ENCODE peak calls at places on chromosome 13, in seven cellular contexts. P is uterus; K is CD8-positive, alpha-beta memory T cell; N is psoas muscle; A is endodermal cell; T is neuronal stem cell; Z is A673. O is an unnamed sample.

GRCh38 chr13:112205990-112206389 is 139.0 kb downstream of the SOX1 start:
- DNase-seq in K (no peak), A (no peak), Z (no peak), P (no peak), T (no peak), N (no peak), O (no peak)

GRCh38 chr13:112876305-112877000 is 92.6 kb upstream of the MCF2L start:
- DNase-seq in Z (no peak), K (no peak), P (no peak), N (no peak), A (peak), T (no peak), O (no peak)

GRCh38 chr13:41645313-41645712 is 188.0 kb downstream of the RGCC start:
- DNase-seq in K (no peak), T (no peak), N (peak), P (peak), Z (no peak), A (no peak), O (no peak)

GRCh38 chr13:65653548-65654078 is 1576.5 kb downstream of the PCDH9 start:
- DNase-seq in A (no peak), Z (no peak), T (no peak), P (no peak), N (no peak), K (no peak), O (no peak)

GRCh38 chr13:43448605-43449004 is 338.2 kb downstream of the ENOX1 start:
- DNase-seq in A (no peak), Z (no peak), N (no peak), T (no peak), K (no peak), P (no peak), O (peak)

GRCh38 chr13:30257433-30258099 is 49.8 kb downstream of the KATNAL1 start:
- DNase-seq in K (no peak), N (no peak), P (no peak), T (peak), Z (no peak), A (peak), O (no peak)

GRCh38 chr13:110193491-110193890 is 113.5 kb downstream of the COL4A1 start:
- DNase-seq in T (no peak), K (no peak), Z (no peak), N (no peak), A (no peak), P (no peak), O (no peak)

GRCh38 chr13:70324519-70324918 is 216.3 kb upstream of the KLHL1 start:
- DNase-seq in P (no peak), Z (no peak), K (no peak), N (no peak), T (no peak), A (no peak), O (no peak)

GRCh38 chr13:89514534-89515312 is 1832.8 kb upstream of the MIR17HG start:
- DNase-seq in T (peak), P (no peak), A (peak), K (no peak), Z (peak), N (no peak), O (no peak)

GRCh38 chr13:52162279-52163101 is 3.1 kb upstream of the NEK3 start:
- DNase-seq in N (no peak), A (no peak), Z (no peak), P (no peak), K (no peak), T (peak), O (no peak)

GRCh38 chr13:36192166-36192565 is 22.2 kb downstream of the SOHLH2 start:
- DNase-seq in T (no peak), P (no peak), Z (no peak), K (no peak), A (no peak), N (no peak), O (no peak)

GRCh38 chr13:26698392-26699196 is 62.0 kb downstream of the GPR12 start:
- DNase-seq in A (peak), K (peak), N (peak), P (peak), Z (peak), T (peak), O (peak)

GRCh38 chr13:114017966-114018365 is 44.1 kb upstream of the C13orf46 start:
- DNase-seq in K (no peak), P (no peak), T (no peak), Z (no peak), N (peak), A (no peak), O (no peak)

GRCh38 chr13:74346960-74347359 is 212.8 kb upstream of the KLF12 start:
- DNase-seq in Z (no peak), T (peak), P (no peak), A (peak), K (no peak), N (no peak), O (no peak)

GRCh38 chr13:22451345-22451744 is 729.4 kb upstream of the SGCG start:
- DNase-seq in T (peak), A (no peak), Z (no peak), K (no peak), N (no peak), P (no peak), O (no peak)

GRCh38 chr13:101915333-101915732 is 462.9 kb downstream of the ITGBL1 start:
- DNase-seq in A (no peak), K (no peak), T (no peak), Z (no peak), N (no peak), P (no peak), O (no peak)

GRCh38 chr13:44474122-44474910 is 100.7 kb downstream of the SERP2 start:
- DNase-seq in A (no peak), Z (peak), K (no peak), P (no peak), N (no peak), T (no peak), O (no peak)

GRCh38 chr13:29858231-29858630 is 7.8 kb upstream of the UBL3 start:
- DNase-seq in K (no peak), P (no peak), T (no peak), A (no peak), Z (no peak), N (no peak), O (no peak)

GRCh38 chr13:59677966-59678814 is 485.5 kb downstream of the DIAPH3 start:
- DNase-seq in P (no peak), K (no peak), N (no peak), Z (peak), T (peak), A (no peak), O (no peak)

GRCh38 chr13:75825599-75825998 is 189.5 kb downstream of the LMO7 start:
- DNase-seq in T (no peak), P (no peak), A (no peak), Z (no peak), N (no peak), K (no peak), O (no peak)

GRCh38 chr13:110455941-110456340 is 105.6 kb downstream of the RAB20 start:
- DNase-seq in P (peak), A (peak), T (peak), N (peak), K (peak), Z (peak), O (peak)

GRCh38 chr13:44259045-44260042 is 114.3 kb upstream of the SERP2 start:
- DNase-seq in Z (no peak), T (no peak), P (no peak), N (peak), K (peak), A (no peak), O (peak)

GRCh38 chr13:36129539-36129938 is 1.6 kb downstream of the DCLK1 start:
- DNase-seq in N (no peak), T (no peak), A (no peak), P (no peak), Z (no peak), K (no peak), O (no peak)

GRCh38 chr13:23579886-23580706 is 9.9 kb downstream of the TNFRSF19 start:
- DNase-seq in A (no peak), N (no peak), P (no peak), Z (no peak), T (no peak), K (no peak), O (no peak)

GRCh38 chr13:23583491-23583890 is 13.3 kb downstream of the TNFRSF19 start:
- DNase-seq in P (no peak), A (no peak), N (no peak), T (no peak), K (no peak), Z (no peak), O (no peak)

GRCh38 chr13:23575632-23576031 is 5.4 kb downstream of the TNFRSF19 start:
- DNase-seq in T (no peak), K (no peak), A (no peak), Z (no peak), P (no peak), N (no peak), O (no peak)

GRCh38 chr13:23578411-23579071 is 8.3 kb downstream of the TNFRSF19 start:
- DNase-seq in T (no peak), A (peak), N (peak), K (peak), Z (peak), P (peak), O (peak)

DNA sequence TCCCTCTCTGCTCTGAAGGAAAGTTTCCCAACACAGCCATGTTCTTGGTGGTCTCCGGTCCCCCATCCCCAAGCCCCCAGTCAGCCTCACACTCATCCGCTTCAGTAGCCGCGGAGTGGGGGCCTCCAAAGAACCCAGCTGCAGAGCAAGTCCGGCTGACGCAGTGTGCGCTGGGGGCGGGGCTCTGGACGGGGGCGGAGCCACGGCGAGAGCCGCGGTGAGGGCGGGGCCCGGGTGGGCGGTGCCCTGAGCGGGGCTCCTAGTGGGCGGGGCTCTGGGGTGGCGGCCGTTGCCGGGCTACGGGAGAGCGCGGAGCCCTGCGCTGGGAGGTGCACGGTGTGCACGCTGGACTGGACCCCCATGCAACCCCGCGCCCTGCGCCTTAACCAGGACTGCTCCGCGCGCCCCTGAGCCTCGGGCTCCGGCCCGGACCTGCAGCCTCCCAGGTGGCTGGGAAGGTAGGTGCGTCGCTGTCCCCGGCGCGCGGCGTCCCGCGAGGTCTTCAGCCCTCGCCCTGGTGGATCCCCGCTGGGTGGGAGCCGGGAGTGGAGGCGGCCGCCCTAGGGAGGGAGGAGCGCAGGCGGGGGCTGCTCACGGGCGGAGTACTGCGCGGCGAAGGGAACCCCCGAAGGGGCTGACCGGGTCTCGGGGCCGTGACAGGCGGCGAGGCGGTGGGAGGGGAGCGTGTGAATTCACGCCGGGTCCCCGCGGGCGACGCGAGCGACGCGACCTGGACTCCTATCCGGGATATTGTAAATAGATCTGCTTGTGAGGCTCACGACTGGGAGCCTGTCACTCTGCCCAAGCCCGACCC is 9.1 kb downstream of the TNFRSF19 start:
- DNase-seq in A (peak), K (peak), P (peak), T (peak), Z (peak), N (peak), O (peak)
- H3K4me3 ChIP-seq in A (peak), K (peak), P (peak), T (peak), Z (peak), N (peak), O (peak)

DNA sequence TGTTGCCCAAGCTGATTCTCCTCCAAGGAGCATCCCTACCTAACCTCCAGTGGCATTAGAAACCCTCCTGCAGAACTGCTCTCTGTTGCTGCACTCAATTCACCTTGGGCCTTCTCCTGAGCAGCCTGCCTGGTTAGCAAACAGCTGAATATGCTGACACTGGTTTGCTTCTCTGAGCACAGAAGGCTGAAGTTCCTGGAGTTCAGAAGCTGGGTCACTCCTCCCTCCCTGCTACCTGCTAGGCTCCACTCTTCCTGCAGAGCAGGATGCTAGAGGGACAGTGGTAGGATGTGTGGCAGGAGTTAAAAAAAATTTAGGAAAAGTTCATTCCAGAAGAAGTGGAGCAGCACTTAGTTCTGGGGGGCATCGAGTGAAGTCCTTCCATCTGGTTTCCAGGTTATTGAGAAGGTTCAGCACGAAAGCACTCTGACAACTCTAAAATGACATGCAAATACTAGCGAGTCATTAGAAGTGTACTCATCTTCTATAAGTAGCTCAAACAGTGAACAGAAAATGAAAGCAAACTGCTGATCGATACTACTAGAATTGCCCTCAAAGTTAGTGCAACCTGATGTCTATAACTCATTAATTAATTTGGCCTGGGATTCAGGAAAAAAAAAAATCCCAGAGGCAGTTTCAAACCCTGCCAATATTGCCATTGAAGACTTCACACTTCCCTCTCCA is 293.7 kb downstream of the POU4F1 start:
- DNase-seq in T (no peak), Z (no peak), N (no peak), P (no peak), A (no peak), K (no peak), O (no peak)
- H3K27ac ChIP-seq in T (no peak), Z (no peak), N (no peak), P (no peak), A (no peak), K (no peak), O (no peak)

DNA sequence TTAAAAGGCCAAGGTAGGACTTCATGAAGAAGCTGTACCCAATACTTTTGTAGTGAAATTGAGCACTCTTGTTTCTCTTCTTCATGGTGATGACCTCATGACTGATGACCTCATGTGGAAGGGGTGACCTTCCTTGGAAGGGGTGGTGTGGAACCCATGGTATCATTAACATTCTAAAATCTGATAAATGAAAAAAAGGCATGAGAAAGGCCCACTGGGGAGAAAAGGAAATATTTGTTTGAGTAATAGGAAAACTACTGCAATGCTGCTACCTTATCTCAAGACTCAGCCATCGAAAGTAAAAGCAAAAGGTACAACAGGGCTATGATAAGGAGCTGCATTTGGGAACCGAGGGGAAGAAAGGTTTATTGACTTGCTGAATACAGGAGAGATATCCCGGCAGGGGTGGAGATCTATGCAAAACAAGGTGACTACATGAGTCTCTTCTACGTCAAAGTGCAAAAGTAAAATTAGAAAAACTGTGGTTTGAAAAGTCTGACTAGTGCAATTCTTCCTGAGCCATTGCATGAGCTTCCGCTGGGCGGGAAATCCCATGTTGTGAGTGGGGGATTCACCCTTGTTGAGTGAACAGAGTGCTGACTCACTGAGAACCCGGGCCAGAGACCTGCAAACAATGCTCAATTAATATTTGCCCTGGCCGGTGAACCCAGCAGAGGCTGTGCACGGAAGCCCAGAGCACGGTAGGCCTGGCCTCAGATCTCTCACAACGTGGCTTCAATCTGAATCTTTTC is 138.9 kb upstream of the RFC3 start:
- DNase-seq in P (peak), A (no peak), N (peak), T (no peak), Z (no peak), K (peak), O (peak)
- H3K4me3 ChIP-seq in P (no peak), A (no peak), N (no peak), T (no peak), Z (no peak), K (peak), O (no peak)

GRCh38 chr13:97140611-97141010 is 81.5 kb upstream of the MBNL2 start:
- DNase-seq in N (no peak), A (no peak), P (no peak), Z (no peak), K (no peak), T (no peak), O (no peak)
- H3K27ac ChIP-seq in N (no peak), A (no peak), P (no peak), Z (no peak), K (no peak), T (no peak), O (no peak)

GRCh38 chr13:19863323-19864017 is at the start of gene ZMYM5:
- DNase-seq in N (peak), K (peak), Z (peak), A (peak), P (peak), T (peak), O (peak)

GRCh38 chr13:19862511-19863313 is 737 bp downstream of the ZMYM5 start:
- DNase-seq in A (peak), Z (peak), N (peak), P (peak), T (peak), K (peak), O (peak)

GRCh38 chr13:19861762-19862161 is 1.7 kb downstream of the ZMYM5 start:
- DNase-seq in N (no peak), A (no peak), K (no peak), T (no peak), Z (no peak), P (no peak), O (no peak)

GRCh38 chr13:19864018-19864338 is 529 bp upstream of the ZMYM5 start:
- DNase-seq in Z (no peak), N (peak), T (peak), A (no peak), P (peak), K (peak), O (peak)

GRCh38 chr13:19860884-19861655 is 2.4 kb downstream of the ZMYM5 start:
- DNase-seq in Z (peak), A (peak), N (no peak), K (no peak), T (peak), P (no peak), O (no peak)
- H3K4me3 ChIP-seq in Z (peak), A (peak), N (peak), K (peak), T (peak), P (no peak), O (peak)

GRCh38 chr13:23488442-23488841 is 54.9 kb upstream of the SACS start:
- DNase-seq in T (no peak), N (no peak), P (no peak), Z (no peak), K (peak), A (no peak), O (no peak)
- H3K27ac ChIP-seq in T (no peak), N (peak), P (no peak), Z (no peak), K (no peak), A (no peak), O (no peak)

GRCh38 chr13:105327727-105328126 is 1207.7 kb downstream of the EFNB2 start:
- DNase-seq in Z (no peak), T (no peak), P (no peak), N (no peak), A (no peak), K (no peak), O (no peak)
- H3K4me3 ChIP-seq in Z (no peak), T (no peak), P (no peak), N (no peak), A (no peak), K (no peak), O (no peak)

GRCh38 chr13:24038846-24039330 is 121.6 kb upstream of the SPATA13 start:
- DNase-seq in Z (no peak), A (no peak), P (no peak), N (no peak), K (no peak), T (no peak), O (no peak)
- H3K27ac ChIP-seq in Z (no peak), A (peak), P (peak), N (no peak), K (no peak), T (peak), O (peak)

DNA sequence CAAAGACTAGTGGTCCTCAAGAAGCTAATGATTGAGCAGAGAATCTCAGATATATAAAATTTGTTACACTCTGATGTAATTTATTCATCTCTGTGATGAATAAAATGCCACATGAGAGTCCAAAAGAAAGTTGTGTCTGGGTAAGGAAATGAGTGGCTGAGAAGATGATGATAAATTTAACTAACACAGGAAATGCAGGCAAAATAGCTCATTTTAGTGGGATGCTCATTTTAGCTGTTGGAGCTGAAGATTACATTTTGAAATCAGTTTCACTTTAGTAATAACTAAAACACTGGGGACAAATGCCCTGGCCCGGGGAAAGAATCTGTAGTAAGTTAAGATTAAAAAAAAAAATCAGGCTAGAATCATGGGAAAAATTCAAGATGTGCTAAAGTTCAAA is 35.2 kb downstream of the SPRY2 start:
- DNase-seq in Z (peak), T (no peak), P (no peak), N (no peak), K (no peak), A (no peak), O (no peak)
- H3K4me3 ChIP-seq in Z (no peak), T (no peak), P (no peak), N (peak), K (no peak), A (no peak), O (no peak)

O was measured in dorsolateral prefrontal cortex.